ENCODE peak calls at places on chromosome 9, in four cellular contexts. S, T, X and I are unnamed samples.
A peak's percentile ranks its signal among the peaks of the same experiment; 100 is the strongest.

GRCh38 chr9:108551030-108551964 is 304.5 kb downstream of the ACTL7B start:
- DNase-seq in T (peak; percentile 99), S (peak; percentile 73), X (no peak), I (peak; percentile 82)

GRCh38 chr9:20593551-20593950 is 28.7 kb downstream of the MLLT3 start:
- DNase-seq in T (peak; percentile 62), X (no peak), S (no peak), I (peak; percentile 59)

GRCh38 chr9:116274293-116274692 is 120.7 kb downstream of the PAPPA start:
- DNase-seq in X (no peak), T (no peak), S (no peak), I (no peak)

GRCh38 chr9:21817176-21817575 is 14.7 kb downstream of the MTAP start:
- DNase-seq in T (peak; percentile 39), X (no peak), S (no peak), I (no peak)

GRCh38 chr9:120542701-120543490 is 37.1 kb downstream of the CDK5RAP2 start:
- DNase-seq in S (no peak), T (no peak), X (no peak), I (no peak)

GRCh38 chr9:107675476-107676264 is 186.1 kb upstream of the KLF4 start:
- DNase-seq in S (no peak), T (no peak), X (peak; percentile 33), I (no peak)

GRCh38 chr9:81410201-81410600 is 279.1 kb downstream of the TLE1 start:
- DNase-seq in X (no peak), S (peak; percentile 36), T (peak; percentile 95), I (peak; percentile 92)

GRCh38 chr9:2083552-2083951 is 68.4 kb downstream of the SMARCA2 start:
- DNase-seq in T (no peak), S (no peak), X (no peak), I (no peak)

GRCh38 chr9:121944741-121945191 is 148.3 kb downstream of the TTLL11 start:
- DNase-seq in S (no peak), X (no peak), T (peak; percentile 85), I (peak; percentile 18)

GRCh38 chr9:108297025-108297424 is 558.8 kb downstream of the ACTL7B start:
- DNase-seq in X (no peak), T (no peak), S (peak; percentile 55), I (peak; percentile 36)

GRCh38 chr9:18857769-18858168 is 175.2 kb downstream of the SAXO1 start:
- DNase-seq in X (no peak), T (peak; percentile 6), S (peak; percentile 10), I (no peak)

GRCh38 chr9:105062222-105062850 is 134.4 kb upstream of the ABCA1 start:
- DNase-seq in S (no peak), X (no peak), T (peak; percentile 60), I (no peak)

GRCh38 chr9:28456886-28457285 is 883.6 kb upstream of the C9orf72 start:
- DNase-seq in T (no peak), S (no peak), X (no peak), I (no peak)

GRCh38 chr9:114805670-114806551 is at the start of gene TNFSF15:
- DNase-seq in S (no peak), X (peak; percentile 59), T (peak; percentile 85), I (no peak)

GRCh38 chr9:97786341-97786740 is 66.7 kb upstream of the FOXE1 start:
- DNase-seq in X (no peak), S (no peak), T (peak; percentile 76), I (no peak)

GRCh38 chr9:27835286-27835685 is 262.0 kb upstream of the C9orf72 start:
- DNase-seq in T (no peak), S (no peak), X (no peak), I (no peak)

GRCh38 chr9:88852794-88853193 is 138.5 kb upstream of the S1PR3 start:
- DNase-seq in X (no peak), T (peak; percentile 84), S (peak; percentile 71), I (peak; percentile 67)

GRCh38 chr9:121852241-121852640 is 200.8 kb downstream of the DAB2IP start:
- DNase-seq in S (no peak), X (no peak), T (no peak), I (no peak)

GRCh38 chr9:34254141-34254913 is 74.7 kb downstream of the KIF24 start:
- DNase-seq in X (no peak), S (no peak), T (peak; percentile 97), I (no peak)

GRCh38 chr9:37921546-37922300 is 17.8 kb upstream of the SLC25A51 start:
- DNase-seq in T (peak; percentile 94), X (no peak), S (no peak), I (no peak)
- TF ChIP-seq CTCF in T (peak; percentile 78), X (no peak), S (no peak), I (peak; percentile 45)

DNA sequence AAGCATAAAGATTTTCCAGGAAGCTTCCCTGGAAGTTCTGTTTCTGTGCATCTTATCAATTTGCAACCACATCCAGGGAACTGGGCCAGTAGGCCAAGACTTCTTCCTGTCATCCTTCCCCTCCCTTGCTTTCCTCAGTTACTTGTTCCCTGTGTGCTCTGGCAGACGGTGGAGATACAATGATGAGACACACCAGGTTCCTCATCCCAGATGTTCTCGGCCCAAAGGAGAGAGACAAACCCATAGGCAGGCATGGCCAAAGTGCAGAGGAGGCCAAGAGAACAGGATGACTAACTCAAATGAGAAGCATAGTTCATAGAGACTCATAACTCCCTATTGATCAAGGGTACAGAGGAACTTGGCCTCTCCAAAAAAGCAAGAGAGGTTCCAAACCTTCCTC is 652.6 kb downstream of the CCDC171 start:
- DNase-seq in T (no peak), S (no peak), X (no peak), I (no peak)
- H3K4me3 ChIP-seq in T (no peak overlapping the region), S (no peak overlapping the region), X (no peak overlapping the region), I (no peak overlapping the region)

GRCh38 chr9:35662437-35662836 is 2.6 kb downstream of the ARHGEF39 start:
- DNase-seq in S (no peak), X (no peak), T (no peak), I (no peak)

GRCh38 chr9:35661756-35662350 is 3.1 kb downstream of the ARHGEF39 start:
- DNase-seq in X (no peak), S (no peak), T (no peak), I (no peak)

GRCh38 chr9:35659340-35659739 is 1.2 kb downstream of the CCDC107 start:
- DNase-seq in X (no peak), S (no peak), T (peak; percentile 66), I (no peak)

GRCh38 chr9:35658894-35659220 is 765 bp downstream of the CCDC107 start:
- DNase-seq in X (no peak), S (no peak), T (peak; percentile 54), I (no peak)

DNA sequence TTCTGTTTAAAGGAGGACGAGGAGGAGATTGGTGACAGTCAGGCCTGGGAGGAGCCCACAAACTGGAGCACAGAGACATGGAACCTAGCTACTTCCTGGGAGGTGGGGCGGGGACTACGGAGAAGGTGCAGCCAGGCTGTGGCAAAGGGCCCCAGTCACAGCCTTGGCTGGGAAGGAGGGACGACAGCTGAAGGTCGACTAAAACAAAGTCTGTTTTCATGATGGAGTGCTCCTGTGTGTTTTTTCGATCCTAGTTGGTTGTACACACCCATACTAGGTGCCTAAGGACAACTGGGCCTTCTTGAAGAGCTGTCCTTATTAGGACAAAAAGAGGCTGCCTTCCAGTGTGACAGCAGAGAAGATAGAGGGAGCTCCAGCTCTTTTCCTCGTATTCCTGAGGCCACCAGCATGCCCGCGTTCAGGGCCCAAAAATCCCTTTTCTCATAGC is 2.9 kb downstream of the CCDC107 start:
- DNase-seq in X (no peak), T (peak; percentile 61), S (no peak), I (no peak)
- TF ChIP-seq CTCF in X (peak; percentile 8), T (peak; percentile 66), S (peak; percentile 58), I (peak; percentile 45)

DNA sequence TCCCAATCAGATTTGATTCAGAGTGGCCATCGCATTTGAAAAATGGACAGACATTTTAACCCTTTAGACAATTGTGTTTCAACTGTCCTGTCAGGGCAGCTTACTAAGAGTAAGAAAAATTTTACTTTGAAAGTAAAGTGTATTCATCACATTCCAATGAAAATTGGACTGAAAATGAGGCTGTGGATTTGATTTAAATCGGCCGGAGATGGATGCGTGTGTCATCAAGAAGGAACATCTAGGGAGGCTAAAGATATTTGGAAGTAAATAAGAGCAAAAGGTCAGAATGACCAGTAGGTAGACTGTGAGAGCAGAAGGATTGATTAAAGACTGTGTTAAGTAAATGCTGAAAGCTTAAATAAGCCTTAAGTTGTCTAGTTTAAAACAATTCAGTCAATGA is 1.5 kb downstream of the ZCCHC7 start:
- DNase-seq in T (no peak), S (no peak), X (no peak), I (no peak)
- H3K4me3 ChIP-seq in T (peak overlapping the region; percentile 81), S (peak overlapping the region; percentile 82), X (no peak overlapping the region), I (peak overlapping the region; percentile 94)

GRCh38 chr9:132447346-132447745 is 37.3 kb downstream of the CFAP77 start:
- DNase-seq in T (no peak), X (no peak), S (no peak), I (no peak)
- TF ChIP-seq CTCF in T (peak; percentile 21), X (no peak), S (peak; percentile 28), I (peak; percentile 20)

GRCh38 chr9:111948958-111949357 is 52.3 kb downstream of the UGCG start:
- DNase-seq in S (no peak), X (no peak), T (no peak), I (no peak)
- H3K4me3 ChIP-seq in S (no peak overlapping the region), X (no peak overlapping the region), T (no peak overlapping the region), I (no peak overlapping the region)

GRCh38 chr9:99866398-99866797 is 40.1 kb upstream of the STX17 start:
- DNase-seq in X (no peak), T (no peak), S (no peak), I (no peak)

GRCh38 chr9:99870126-99870525 is 36.3 kb upstream of the STX17 start:
- DNase-seq in T (no peak), X (no peak), S (no peak), I (no peak)

GRCh38 chr9:99868845-99869244 is 37.6 kb upstream of the STX17 start:
- DNase-seq in T (no peak), S (no peak), X (no peak), I (no peak)

GRCh38 chr9:99867536-99867935 is 38.9 kb upstream of the STX17 start:
- DNase-seq in S (no peak), X (no peak), T (peak; percentile 20), I (no peak)

GRCh38 chr9:99867968-99868367 is 38.5 kb upstream of the STX17 start:
- DNase-seq in S (no peak), X (no peak), T (no peak), I (no peak)
- TF ChIP-seq CTCF in S (no peak), X (no peak), T (no peak), I (no peak)

GRCh38 chr9:130040901-130041647 is 1.9 kb downstream of the FNBP1 start:
- DNase-seq in S (no peak), T (no peak), X (no peak), I (no peak)
- H3K4me3 ChIP-seq in S (peak overlapping the region; percentile 86), T (peak overlapping the region; percentile 80), X (no peak overlapping the region), I (peak overlapping the region; percentile 91)